ENCODE peak calls at places on chromosomes 3 and 15, in nine cellular contexts. One of them, this sample, is unnamed.

GRCh38 chr3:172666181-172666872 is 44.5 kb downstream of the NCEH1 start:
- DNase-seq in HFFc6: no peak
- DNase-seq in HT1080: no peak
- DNase-seq in T1000: no peak
- DNase-seq in amygdala: no peak
- DNase-seq in activated T-cell treated with anti-CD3 and anti-CD28 coated beads, Interleukin-2, amount 50 U/mL, for 72 hours: no peak
- DNase-seq in cerebellar cortex: no peak
- DNase-seq in activated CD8-positive, alpha-beta memory T cell treated with anti-CD3 and anti-CD28 coated beads for 1 hour: no peak
- DNase-seq in A172: no peak
- DNase-seq in this sample: no peak

GRCh38 chr3:154235330-154235729 is 89.0 kb downstream of the DHX36 start:
- DNase-seq in activated T-cell treated with anti-CD3 and anti-CD28 coated beads, Interleukin-2, amount 50 U/mL, for 72 hours: no peak
- DNase-seq in amygdala: no peak
- DNase-seq in T1000: no peak
- DNase-seq in HFFc6: no peak
- DNase-seq in HT1080: peak; percentile 49
- DNase-seq in cerebellar cortex: no peak
- DNase-seq in activated CD8-positive, alpha-beta memory T cell treated with anti-CD3 and anti-CD28 coated beads for 1 hour: no peak
- DNase-seq in A172: peak; percentile 39
- DNase-seq in this sample: no peak

GRCh38 chr3:62415312-62415791 is 42.0 kb upstream of the FEZF2 start:
- DNase-seq in cerebellar cortex: peak; percentile 90
- DNase-seq in amygdala: no peak
- DNase-seq in T1000: no peak
- DNase-seq in activated CD8-positive, alpha-beta memory T cell treated with anti-CD3 and anti-CD28 coated beads for 1 hour: no peak
- DNase-seq in HT1080: no peak
- DNase-seq in activated T-cell treated with anti-CD3 and anti-CD28 coated beads, Interleukin-2, amount 50 U/mL, for 72 hours: no peak
- DNase-seq in HFFc6: no peak
- DNase-seq in A172: no peak
- DNase-seq in this sample: no peak

GRCh38 chr15:89338036-89338435 is 3.4 kb upstream of the POLG start:
- DNase-seq in activated T-cell treated with anti-CD3 and anti-CD28 coated beads, Interleukin-2, amount 50 U/mL, for 72 hours: no peak
- DNase-seq in amygdala: no peak
- DNase-seq in activated CD8-positive, alpha-beta memory T cell treated with anti-CD3 and anti-CD28 coated beads for 1 hour: no peak
- DNase-seq in HT1080: no peak
- DNase-seq in HFFc6: no peak
- DNase-seq in cerebellar cortex: no peak
- DNase-seq in T1000: no peak
- DNase-seq in A172: no peak
- DNase-seq in this sample: no peak

GRCh38 chr3:157438371-157438735 is 1.7 kb downstream of the PTX3 start:
- DNase-seq in activated CD8-positive, alpha-beta memory T cell treated with anti-CD3 and anti-CD28 coated beads for 1 hour: no peak
- DNase-seq in T1000: no peak
- DNase-seq in amygdala: no peak
- DNase-seq in activated T-cell treated with anti-CD3 and anti-CD28 coated beads, Interleukin-2, amount 50 U/mL, for 72 hours: no peak
- DNase-seq in HT1080: peak; percentile 44
- DNase-seq in HFFc6: no peak
- DNase-seq in cerebellar cortex: peak; percentile 36
- DNase-seq in A172: peak; percentile 27
- DNase-seq in this sample: no peak

GRCh38 chr15:68599560-68600071 is 20.8 kb downstream of the CORO2B start:
- DNase-seq in HT1080: no peak
- DNase-seq in T1000: peak; percentile 85
- DNase-seq in activated T-cell treated with anti-CD3 and anti-CD28 coated beads, Interleukin-2, amount 50 U/mL, for 72 hours: no peak
- DNase-seq in activated CD8-positive, alpha-beta memory T cell treated with anti-CD3 and anti-CD28 coated beads for 1 hour: no peak
- DNase-seq in amygdala: peak; percentile 42
- DNase-seq in HFFc6: peak; percentile 91
- DNase-seq in cerebellar cortex: no peak
- DNase-seq in A172: peak; percentile 39
- DNase-seq in this sample: no peak

GRCh38 chr3:171566803-171567422 is 106.7 kb upstream of the TNIK start:
- DNase-seq in HFFc6: peak; percentile 40
- DNase-seq in activated T-cell treated with anti-CD3 and anti-CD28 coated beads, Interleukin-2, amount 50 U/mL, for 72 hours: no peak
- DNase-seq in T1000: no peak
- DNase-seq in activated CD8-positive, alpha-beta memory T cell treated with anti-CD3 and anti-CD28 coated beads for 1 hour: no peak
- DNase-seq in cerebellar cortex: peak; percentile 64
- DNase-seq in HT1080: peak; percentile 47
- DNase-seq in A172: peak; percentile 45
- DNase-seq in amygdala: no peak
- DNase-seq in this sample: peak; percentile 33

GRCh38 chr3:171459130-171459941 is 869 bp downstream of the TNIK start:
- DNase-seq in T1000: no peak
- DNase-seq in activated CD8-positive, alpha-beta memory T cell treated with anti-CD3 and anti-CD28 coated beads for 1 hour: no peak
- DNase-seq in A172: peak; percentile 21
- DNase-seq in amygdala: peak; percentile 48
- DNase-seq in HFFc6: no peak
- DNase-seq in cerebellar cortex: peak; percentile 48
- DNase-seq in activated T-cell treated with anti-CD3 and anti-CD28 coated beads, Interleukin-2, amount 50 U/mL, for 72 hours: peak; percentile 63
- DNase-seq in HT1080: peak; percentile 73
- DNase-seq in this sample: no peak

GRCh38 chr15:101267320-101268104 is 9.8 kb downstream of the SELENOS start:
- DNase-seq in activated CD8-positive, alpha-beta memory T cell treated with anti-CD3 and anti-CD28 coated beads for 1 hour: no peak
- DNase-seq in amygdala: peak; percentile 78
- DNase-seq in T1000: no peak
- DNase-seq in A172: peak; percentile 69
- DNase-seq in cerebellar cortex: no peak
- DNase-seq in HT1080: peak; percentile 49
- DNase-seq in activated T-cell treated with anti-CD3 and anti-CD28 coated beads, Interleukin-2, amount 50 U/mL, for 72 hours: no peak
- DNase-seq in HFFc6: peak; percentile 87
- DNase-seq in this sample: no peak

GRCh38 chr15:79849789-79850188 is 47.0 kb downstream of the MTHFS start:
- DNase-seq in T1000: no peak
- DNase-seq in activated CD8-positive, alpha-beta memory T cell treated with anti-CD3 and anti-CD28 coated beads for 1 hour: no peak
- DNase-seq in cerebellar cortex: peak; percentile 86
- DNase-seq in activated T-cell treated with anti-CD3 and anti-CD28 coated beads, Interleukin-2, amount 50 U/mL, for 72 hours: peak; percentile 8
- DNase-seq in amygdala: peak; percentile 28
- DNase-seq in A172: peak; percentile 37
- DNase-seq in HFFc6: peak; percentile 55
- DNase-seq in HT1080: peak; percentile 32
- DNase-seq in this sample: peak; percentile 25

GRCh38 chr15:38073278-38073930 is 139.0 kb downstream of the TMCO5A start:
- DNase-seq in cerebellar cortex: no peak
- DNase-seq in amygdala: peak; percentile 27
- DNase-seq in HT1080: no peak
- DNase-seq in T1000: no peak
- DNase-seq in activated CD8-positive, alpha-beta memory T cell treated with anti-CD3 and anti-CD28 coated beads for 1 hour: no peak
- DNase-seq in A172: no peak
- DNase-seq in HFFc6: no peak
- DNase-seq in activated T-cell treated with anti-CD3 and anti-CD28 coated beads, Interleukin-2, amount 50 U/mL, for 72 hours: no peak
- DNase-seq in this sample: no peak

GRCh38 chr3:17404548-17404947 is 337.9 kb downstream of the TBC1D5 start:
- DNase-seq in activated T-cell treated with anti-CD3 and anti-CD28 coated beads, Interleukin-2, amount 50 U/mL, for 72 hours: no peak
- DNase-seq in T1000: no peak
- DNase-seq in amygdala: no peak
- DNase-seq in HFFc6: no peak
- DNase-seq in activated CD8-positive, alpha-beta memory T cell treated with anti-CD3 and anti-CD28 coated beads for 1 hour: no peak
- DNase-seq in HT1080: no peak
- DNase-seq in cerebellar cortex: no peak
- DNase-seq in A172: no peak
- DNase-seq in this sample: no peak

GRCh38 chr3:126483321-126483761 is 7.7 kb upstream of the ZXDC start:
- DNase-seq in T1000: no peak
- DNase-seq in amygdala: no peak
- DNase-seq in HFFc6: no peak
- DNase-seq in A172: no peak
- DNase-seq in activated CD8-positive, alpha-beta memory T cell treated with anti-CD3 and anti-CD28 coated beads for 1 hour: no peak
- DNase-seq in activated T-cell treated with anti-CD3 and anti-CD28 coated beads, Interleukin-2, amount 50 U/mL, for 72 hours: no peak
- DNase-seq in cerebellar cortex: no peak
- DNase-seq in HT1080: no peak
- DNase-seq in this sample: no peak

GRCh38 chr3:98240133-98240532 is 23.9 kb upstream of the OR5H6 start:
- DNase-seq in activated T-cell treated with anti-CD3 and anti-CD28 coated beads, Interleukin-2, amount 50 U/mL, for 72 hours: no peak
- DNase-seq in cerebellar cortex: no peak
- DNase-seq in activated CD8-positive, alpha-beta memory T cell treated with anti-CD3 and anti-CD28 coated beads for 1 hour: no peak
- DNase-seq in amygdala: no peak
- DNase-seq in HT1080: no peak
- DNase-seq in A172: no peak
- DNase-seq in T1000: no peak
- DNase-seq in HFFc6: no peak
- DNase-seq in this sample: no peak

GRCh38 chr3:25572919-25573385 is 91.8 kb downstream of the TOP2B start:
- DNase-seq in activated CD8-positive, alpha-beta memory T cell treated with anti-CD3 and anti-CD28 coated beads for 1 hour: no peak
- DNase-seq in HFFc6: peak; percentile 68
- DNase-seq in HT1080: peak; percentile 41
- DNase-seq in amygdala: no peak
- DNase-seq in T1000: peak; percentile 53
- DNase-seq in activated T-cell treated with anti-CD3 and anti-CD28 coated beads, Interleukin-2, amount 50 U/mL, for 72 hours: no peak
- DNase-seq in cerebellar cortex: peak; percentile 21
- DNase-seq in A172: peak; percentile 86
- DNase-seq in this sample: no peak

GRCh38 chr3:181725830-181726229 is 14.1 kb downstream of the SOX2 start:
- DNase-seq in T1000: no peak
- DNase-seq in amygdala: peak; percentile 86
- DNase-seq in activated T-cell treated with anti-CD3 and anti-CD28 coated beads, Interleukin-2, amount 50 U/mL, for 72 hours: no peak
- DNase-seq in A172: no peak
- DNase-seq in HFFc6: no peak
- DNase-seq in activated CD8-positive, alpha-beta memory T cell treated with anti-CD3 and anti-CD28 coated beads for 1 hour: no peak
- DNase-seq in HT1080: no peak
- DNase-seq in cerebellar cortex: no peak
- DNase-seq in this sample: no peak

GRCh38 chr3:56131976-56132590 is 336.2 kb downstream of the ERC2 start:
- DNase-seq in A172: peak; percentile 93
- DNase-seq in HT1080: peak; percentile 97
- DNase-seq in activated CD8-positive, alpha-beta memory T cell treated with anti-CD3 and anti-CD28 coated beads for 1 hour: no peak
- DNase-seq in T1000: peak; percentile 62
- DNase-seq in activated T-cell treated with anti-CD3 and anti-CD28 coated beads, Interleukin-2, amount 50 U/mL, for 72 hours: peak; percentile 18
- DNase-seq in HFFc6: peak; percentile 88
- DNase-seq in amygdala: peak; percentile 30
- DNase-seq in cerebellar cortex: no peak
- DNase-seq in this sample: peak; percentile 63

GRCh38 chr3:47283596-47284364 is 1.0 kb downstream of the KLHL18 start:
- DNase-seq in HFFc6: no peak
- DNase-seq in HT1080: peak; percentile 15
- DNase-seq in A172: no peak
- DNase-seq in activated T-cell treated with anti-CD3 and anti-CD28 coated beads, Interleukin-2, amount 50 U/mL, for 72 hours: peak; percentile 28
- DNase-seq in cerebellar cortex: peak; percentile 21
- DNase-seq in amygdala: peak; percentile 15
- DNase-seq in activated CD8-positive, alpha-beta memory T cell treated with anti-CD3 and anti-CD28 coated beads for 1 hour: no peak
- DNase-seq in T1000: no peak
- DNase-seq in this sample: no peak

GRCh38 chr3:183766745-183767606 is 58.4 kb downstream of the MAP6D1 start:
- DNase-seq in T1000: no peak
- DNase-seq in A172: peak; percentile 80
- DNase-seq in HFFc6: peak; percentile 67
- DNase-seq in amygdala: peak; percentile 79
- DNase-seq in activated CD8-positive, alpha-beta memory T cell treated with anti-CD3 and anti-CD28 coated beads for 1 hour: peak; percentile 51
- DNase-seq in activated T-cell treated with anti-CD3 and anti-CD28 coated beads, Interleukin-2, amount 50 U/mL, for 72 hours: peak; percentile 77
- DNase-seq in HT1080: peak; percentile 80
- DNase-seq in cerebellar cortex: peak; percentile 85
- DNase-seq in this sample: peak; percentile 62

This sample was measured in NCI-H460.